ENCODE peak calls at places on chromosomes 5 and 9, in ten cellular contexts. One of them, this sample, is unnamed.
A peak's percentile ranks its signal among the peaks of the same experiment; 100 is the strongest.

GRCh38 chr9:131361202-131361833 is 32.6 kb upstream of the PRRC2B start:
- DNase-seq in DMS53: peak; percentile 63
- DNase-seq in CD4-positive, CD25-positive, alpha-beta regulatory T cell: no peak
- DNase-seq in neural crest cell: no peak
- DNase-seq in activated CD8-positive, alpha-beta memory T cell treated with anti-CD3 and anti-CD28 coated beads for 1 hour: peak; percentile 14
- DNase-seq in sigmoid colon: no peak
- DNase-seq in NCI-H1105 treated with DMSO at 0.1 percent for 48 hours: peak; percentile 45
- DNase-seq in NCI-H1092: no peak
- DNase-seq in right cardiac atrium: no peak
- DNase-seq in iPS-NIHi11: no peak
- DNase-seq in this sample: peak; percentile 20

GRCh38 chr9:124342402-124342945 is 72.8 kb downstream of the PSMB7 start:
- DNase-seq in iPS-NIHi11: no peak
- DNase-seq in NCI-H1105 treated with DMSO at 0.1 percent for 48 hours: no peak
- DNase-seq in sigmoid colon: no peak
- DNase-seq in neural crest cell: no peak
- DNase-seq in NCI-H1092: no peak
- DNase-seq in activated CD8-positive, alpha-beta memory T cell treated with anti-CD3 and anti-CD28 coated beads for 1 hour: no peak
- DNase-seq in CD4-positive, CD25-positive, alpha-beta regulatory T cell: no peak
- DNase-seq in DMS53: no peak
- DNase-seq in right cardiac atrium: no peak
- DNase-seq in this sample: no peak

GRCh38 chr9:93681316-93682154 is 105.2 kb downstream of the PHF2 start:
- DNase-seq in NCI-H1092: no peak
- DNase-seq in right cardiac atrium: peak; percentile 40
- DNase-seq in CD4-positive, CD25-positive, alpha-beta regulatory T cell: no peak
- DNase-seq in sigmoid colon: peak; percentile 46
- DNase-seq in activated CD8-positive, alpha-beta memory T cell treated with anti-CD3 and anti-CD28 coated beads for 1 hour: no peak
- DNase-seq in DMS53: peak; percentile 70
- DNase-seq in neural crest cell: peak; percentile 1
- DNase-seq in NCI-H1105 treated with DMSO at 0.1 percent for 48 hours: no peak
- DNase-seq in iPS-NIHi11: no peak
- DNase-seq in this sample: peak; percentile 7

GRCh38 chr5:53211799-53212198 is 102.2 kb upstream of the MOCS2 start:
- DNase-seq in DMS53: peak; percentile 39
- DNase-seq in neural crest cell: no peak
- DNase-seq in NCI-H1092: no peak
- DNase-seq in NCI-H1105 treated with DMSO at 0.1 percent for 48 hours: no peak
- DNase-seq in CD4-positive, CD25-positive, alpha-beta regulatory T cell: no peak
- DNase-seq in right cardiac atrium: no peak
- DNase-seq in activated CD8-positive, alpha-beta memory T cell treated with anti-CD3 and anti-CD28 coated beads for 1 hour: no peak
- DNase-seq in iPS-NIHi11: no peak
- DNase-seq in sigmoid colon: no peak
- DNase-seq in this sample: no peak

GRCh38 chr9:134544388-134545212 is 97.0 kb upstream of the COL5A1 start:
- DNase-seq in NCI-H1092: no peak
- DNase-seq in iPS-NIHi11: peak; percentile 68
- DNase-seq in NCI-H1105 treated with DMSO at 0.1 percent for 48 hours: no peak
- DNase-seq in activated CD8-positive, alpha-beta memory T cell treated with anti-CD3 and anti-CD28 coated beads for 1 hour: no peak
- DNase-seq in sigmoid colon: peak; percentile 82
- DNase-seq in CD4-positive, CD25-positive, alpha-beta regulatory T cell: no peak
- DNase-seq in right cardiac atrium: peak; percentile 71
- DNase-seq in DMS53: no peak
- DNase-seq in neural crest cell: peak; percentile 39
- DNase-seq in this sample: no peak

GRCh38 chr5:81506900-81507588 is 113.1 kb upstream of the ACOT12 start:
- DNase-seq in DMS53: peak; percentile 92
- DNase-seq in neural crest cell: peak; percentile 14
- DNase-seq in CD4-positive, CD25-positive, alpha-beta regulatory T cell: no peak
- DNase-seq in sigmoid colon: peak; percentile 76
- DNase-seq in activated CD8-positive, alpha-beta memory T cell treated with anti-CD3 and anti-CD28 coated beads for 1 hour: no peak
- DNase-seq in NCI-H1092: peak; percentile 37
- DNase-seq in NCI-H1105 treated with DMSO at 0.1 percent for 48 hours: peak; percentile 65
- DNase-seq in iPS-NIHi11: peak; percentile 69
- DNase-seq in right cardiac atrium: no peak
- DNase-seq in this sample: peak; percentile 48

GRCh38 chr9:95874303-95874988 is 1.0 kb upstream of the ERCC6L2 start:
- DNase-seq in NCI-H1105 treated with DMSO at 0.1 percent for 48 hours: no peak
- DNase-seq in neural crest cell: no peak
- DNase-seq in DMS53: peak; percentile 18
- DNase-seq in sigmoid colon: no peak
- DNase-seq in activated CD8-positive, alpha-beta memory T cell treated with anti-CD3 and anti-CD28 coated beads for 1 hour: no peak
- DNase-seq in right cardiac atrium: no peak
- DNase-seq in NCI-H1092: no peak
- DNase-seq in iPS-NIHi11: no peak
- DNase-seq in CD4-positive, CD25-positive, alpha-beta regulatory T cell: no peak
- DNase-seq in this sample: no peak

GRCh38 chr9:133703571-133704399 is 34.4 kb downstream of the SARDH start:
- DNase-seq in DMS53: peak; percentile 32
- DNase-seq in NCI-H1092: no peak
- DNase-seq in neural crest cell: no peak
- DNase-seq in activated CD8-positive, alpha-beta memory T cell treated with anti-CD3 and anti-CD28 coated beads for 1 hour: no peak
- DNase-seq in NCI-H1105 treated with DMSO at 0.1 percent for 48 hours: peak; percentile 93
- DNase-seq in sigmoid colon: peak; percentile 56
- DNase-seq in iPS-NIHi11: no peak
- DNase-seq in CD4-positive, CD25-positive, alpha-beta regulatory T cell: no peak
- DNase-seq in right cardiac atrium: peak; percentile 51
- DNase-seq in this sample: no peak

GRCh38 chr9:135224921-135225541 is 137.6 kb downstream of the OLFM1 start:
- DNase-seq in CD4-positive, CD25-positive, alpha-beta regulatory T cell: no peak
- DNase-seq in neural crest cell: no peak
- DNase-seq in NCI-H1105 treated with DMSO at 0.1 percent for 48 hours: peak; percentile 17
- DNase-seq in iPS-NIHi11: no peak
- DNase-seq in right cardiac atrium: peak; percentile 34
- DNase-seq in sigmoid colon: peak; percentile 44
- DNase-seq in DMS53: no peak
- DNase-seq in NCI-H1092: peak; percentile 51
- DNase-seq in activated CD8-positive, alpha-beta memory T cell treated with anti-CD3 and anti-CD28 coated beads for 1 hour: no peak
- DNase-seq in this sample: no peak

GRCh38 chr9:4096121-4096520 is 203.7 kb downstream of the GLIS3 start:
- DNase-seq in activated CD8-positive, alpha-beta memory T cell treated with anti-CD3 and anti-CD28 coated beads for 1 hour: no peak
- DNase-seq in sigmoid colon: no peak
- DNase-seq in DMS53: no peak
- DNase-seq in CD4-positive, CD25-positive, alpha-beta regulatory T cell: no peak
- DNase-seq in NCI-H1105 treated with DMSO at 0.1 percent for 48 hours: no peak
- DNase-seq in iPS-NIHi11: no peak
- DNase-seq in NCI-H1092: no peak
- DNase-seq in neural crest cell: no peak
- DNase-seq in right cardiac atrium: no peak
- DNase-seq in this sample: no peak

GRCh38 chr5:124511791-124512190 is 234.6 kb downstream of the ZNF608 start:
- DNase-seq in iPS-NIHi11: no peak
- DNase-seq in DMS53: no peak
- DNase-seq in NCI-H1105 treated with DMSO at 0.1 percent for 48 hours: no peak
- DNase-seq in sigmoid colon: no peak
- DNase-seq in activated CD8-positive, alpha-beta memory T cell treated with anti-CD3 and anti-CD28 coated beads for 1 hour: no peak
- DNase-seq in NCI-H1092: no peak
- DNase-seq in CD4-positive, CD25-positive, alpha-beta regulatory T cell: no peak
- DNase-seq in right cardiac atrium: no peak
- DNase-seq in neural crest cell: no peak
- DNase-seq in this sample: no peak

GRCh38 chr5:60520451-60521210 is 179.3 kb downstream of the DEPDC1B start:
- DNase-seq in DMS53: no peak
- DNase-seq in CD4-positive, CD25-positive, alpha-beta regulatory T cell: no peak
- DNase-seq in neural crest cell: no peak
- DNase-seq in activated CD8-positive, alpha-beta memory T cell treated with anti-CD3 and anti-CD28 coated beads for 1 hour: no peak
- DNase-seq in sigmoid colon: no peak
- DNase-seq in right cardiac atrium: peak; percentile 64
- DNase-seq in iPS-NIHi11: no peak
- DNase-seq in NCI-H1105 treated with DMSO at 0.1 percent for 48 hours: no peak
- DNase-seq in NCI-H1092: no peak
- DNase-seq in this sample: no peak